ENCODE peak calls at places on chromosome 11, in ten cellular contexts. R, D, U, X, S, Y, I, P, E and H are unnamed samples.

GRCh38 chr11:92457250-92457649 is 232.6 kb downstream of the FAT3 start:
- DNase-seq in D (peak; percentile 65), E (no peak), I (no peak), S (peak; percentile 54), X (no peak), Y (no peak), U (no peak), P (no peak), R (no peak), H (no peak)

GRCh38 chr11:120657306-120658070 is 145.9 kb downstream of the GRIK4 start:
- DNase-seq in D (no peak), R (no peak), S (no peak), I (no peak), Y (no peak), P (no peak), X (no peak), E (no peak), U (no peak), H (no peak)

GRCh38 chr11:23688835-23689234 is 808.0 kb upstream of the LUZP2 start:
- DNase-seq in U (no peak), E (no peak), D (peak; percentile 26), P (no peak), I (no peak), Y (no peak), R (no peak), S (peak; percentile 54), X (no peak), H (no peak)

GRCh38 chr11:47523491-47524199 is 29.3 kb downstream of the CELF1 start:
- DNase-seq in R (peak; percentile 70), U (no peak), S (peak; percentile 74), Y (no peak), I (peak; percentile 35), P (no peak), E (no peak), X (peak; percentile 48), D (peak; percentile 86), H (no peak)

GRCh38 chr11:128738942-128739341 is 45.1 kb downstream of the FLI1 start:
- DNase-seq in X (peak; percentile 11), R (no peak), U (no peak), S (no peak), E (no peak), P (no peak), Y (no peak), D (no peak), I (no peak), H (no peak)

GRCh38 chr11:70806461-70807194 is 408.3 kb downstream of the CTTN start:
- DNase-seq in S (no peak), E (no peak), P (no peak), X (no peak), Y (no peak), R (no peak), U (no peak), I (no peak), D (no peak), H (no peak)

GRCh38 chr11:122695076-122695620 is 39.6 kb downstream of the UBASH3B start:
- DNase-seq in D (no peak), P (no peak), I (no peak), R (no peak), Y (no peak), E (no peak), U (no peak), S (no peak), X (no peak), H (no peak)

GRCh38 chr11:94417386-94417987 is 16.3 kb upstream of the GPR83 start:
- DNase-seq in U (no peak), X (no peak), S (peak; percentile 71), I (no peak), D (peak; percentile 69), Y (no peak), E (peak; percentile 2), P (no peak), R (no peak), H (no peak)

GRCh38 chr11:2357246-2357645 is 19.9 kb upstream of the CD81 start:
- DNase-seq in P (no peak), U (no peak), D (no peak), R (no peak), Y (no peak), I (no peak), X (no peak), E (no peak), S (no peak), H (no peak)

GRCh38 chr11:121561716-121562115 is 108.9 kb upstream of the SORL1-AS1 start:
- DNase-seq in X (no peak), P (no peak), Y (no peak), U (no peak), S (no peak), I (no peak), D (no peak), E (no peak), R (no peak), H (no peak)

GRCh38 chr11:27291302-27291889 is 71.6 kb downstream of the CCDC34 start:
- DNase-seq in I (no peak), E (no peak), S (peak; percentile 22), R (no peak), U (no peak), P (peak; percentile 42), Y (no peak), X (no peak), D (no peak), H (no peak)

GRCh38 chr11:86484164-86484794 is 109.6 kb downstream of the CCDC81 start:
- DNase-seq in U (no peak), S (peak; percentile 92), X (no peak), Y (no peak), E (no peak), R (peak; percentile 64), I (no peak), D (peak; percentile 98), P (no peak), H (no peak)

GRCh38 chr11:65778431-65778900 is 2.3 kb downstream of the AP5B1 start:
- DNase-seq in X (no peak), S (no peak), D (no peak), I (no peak), E (no peak), U (no peak), Y (no peak), P (no peak), R (peak; percentile 12), H (no peak)

GRCh38 chr11:120310875-120311274 is 14.2 kb upstream of the TLCD5 start:
- DNase-seq in S (no peak), I (no peak), U (no peak), E (no peak), R (no peak), X (no peak), P (no peak), D (no peak), Y (no peak), H (no peak)

GRCh38 chr11:84714316-84714780 is 912.8 kb downstream of the DLG2 start:
- DNase-seq in E (no peak), X (peak; percentile 5), U (no peak), I (no peak), D (peak; percentile 2), R (no peak), Y (peak; percentile 65), P (no peak), S (peak; percentile 83), H (no peak)

GRCh38 chr11:18081551-18081950 is 24.3 kb downstream of the SAAL1 start:
- DNase-seq in R (no peak), U (no peak), X (no peak), Y (no peak), D (no peak), E (no peak), P (no peak), S (no peak), I (no peak), H (no peak)